ENCODE peak calls at places on chromosomes 6 and 20, in four cellular contexts. A is mammary epithelial cell, B is cardiac muscle cell, V is GM23338. C is an unnamed sample.

GRCh38 chr6:116492331-116493067 is 18.9 kb upstream of the CALHM5 start:
- DNase-seq in A (no peak), B (no peak), V (no peak), C (no peak)

GRCh38 chr20:25254986-25255680 is 7.2 kb downstream of the PYGB start:
- DNase-seq in A (peak; percentile 35), B (peak; percentile 16), V (no peak), C (peak; percentile 77)

GRCh38 chr6:40816601-40817000 is 222.4 kb downstream of the UNC5CL start:
- DNase-seq in A (no peak), B (no peak), V (no peak), C (no peak)

GRCh38 chr20:64242797-64243475 is 12.6 kb upstream of the PCMTD2 start:
- DNase-seq in A (no peak), B (no peak), V (no peak), C (peak; percentile 23)

GRCh38 chr6:137192821-137193220 is 19.4 kb upstream of the IL22RA2 start:
- DNase-seq in A (no peak), B (no peak), V (no peak), C (no peak)

GRCh38 chr6:107972413-107973096 is 14.5 kb upstream of the SEC63 start:
- DNase-seq in A (no peak), B (peak; percentile 29), V (peak; percentile 37), C (no peak)

GRCh38 chr6:53189554-53189953 is 40.9 kb upstream of the GCM1 start:
- DNase-seq in A (no peak), B (no peak), V (no peak), C (no peak)

GRCh38 chr6:1995521-1996110 is 249.8 kb downstream of the GMDS start:
- DNase-seq in A (no peak), B (no peak), V (peak; percentile 18), C (no peak)

GRCh38 chr20:63316502-63316921 is 23.5 kb downstream of the COL20A1 start:
- DNase-seq in A (no peak), B (no peak), V (no peak), C (peak; percentile 62)

GRCh38 chr6:75855047-75855446 is 106.0 kb downstream of the MYO6 start:
- DNase-seq in A (peak; percentile 20), B (peak; percentile 89), V (peak; percentile 87), C (no peak)

GRCh38 chr6:39892490-39893129 is 41.7 kb downstream of the MOCS1 start:
- DNase-seq in A (peak; percentile 17), B (peak; percentile 76), V (peak; percentile 75), C (peak; percentile 81)

GRCh38 chr6:131372535-131372934 is 200.5 kb upstream of the ARG1 start:
- DNase-seq in A (no peak), B (no peak), V (no peak), C (no peak)

GRCh38 chr6:113934101-113934500 is 36.8 kb downstream of the HDAC2 start:
- DNase-seq in A (no peak), B (no peak), V (no peak), C (no peak)

GRCh38 chr20:19449051-19449450 is 236.6 kb downstream of the SLC24A3 start:
- DNase-seq in A (no peak), B (no peak), V (no peak), C (peak; percentile 89)

GRCh38 chr20:57993738-57994431 is 234.6 kb downstream of the ANKRD60 start:
- DNase-seq in A (no peak), B (no peak), V (no peak), C (no peak)

GRCh38 chr6:6742535-6742934 is 154.0 kb downstream of the LY86 start:
- DNase-seq in A (no peak), B (no peak), V (no peak), C (no peak)

GRCh38 chr6:37303891-37304503 is 46.1 kb upstream of the TMEM217 start:
- DNase-seq in A (peak; percentile 51), B (peak; percentile 39), V (peak; percentile 44), C (no peak)

GRCh38 chr6:43695078-43695966 is 7.7 kb upstream of the MRPS18A start:
- DNase-seq in A (no peak), B (no peak), V (peak; percentile 77), C (no peak)

GRCh38 chr20:53133134-53133533 is 161.0 kb downstream of the TSHZ2 start:
- DNase-seq in A (no peak), B (no peak), V (no peak), C (no peak)

GRCh38 chr6:96301023-96301422 is 220.6 kb upstream of the UFL1 start:
- DNase-seq in A (no peak), B (no peak), V (no peak), C (no peak)

GRCh38 chr6:137001287-137001976 is 43.3 kb downstream of the IL20RA start:
- DNase-seq in A (no peak), B (no peak), V (peak; percentile 56), C (no peak)

GRCh38 chr20:8786383-8786782 is 282.5 kb upstream of the PLCB4 start:
- DNase-seq in A (no peak), B (no peak), V (no peak), C (no peak)

GRCh38 chr6:3351837-3352524 is 93.2 kb downstream of the PSMG4 start:
- DNase-seq in A (no peak), B (no peak), V (no peak), C (no peak)

GRCh38 chr6:110285306-110286060 is 72.7 kb downstream of the METTL24 start:
- DNase-seq in A (no peak), B (no peak), V (peak; percentile 34), C (no peak)

GRCh38 chr6:3785745-3786098 is 34.2 kb upstream of the PXDC1 start:
- DNase-seq in A (no peak), B (no peak), V (no peak), C (no peak)

GRCh38 chr6:715709-716450 is 22.9 kb upstream of the EXOC2 start:
- DNase-seq in A (no peak), B (no peak), V (no peak), C (no peak)

GRCh38 chr6:102197211-102197610 is 803.7 kb downstream of the GRIK2 start:
- DNase-seq in A (no peak), B (no peak), V (peak; percentile 58), C (no peak)

GRCh38 chr6:165889636-165890403 is 226.8 kb upstream of the PDE10A start:
- DNase-seq in A (no peak), B (peak; percentile 63), V (peak; percentile 76), C (no peak)

GRCh38 chr6:107069631-107070548 is 41.9 kb downstream of the MTRES1 start:
- DNase-seq in A (no peak), B (no peak), V (no peak), C (no peak)

GRCh38 chr6:166007349-166008263 is 160.0 kb downstream of the TBXT start:
- DNase-seq in A (no peak), B (peak; percentile 48), V (no peak), C (peak; percentile 83)

GRCh38 chr6:136031982-136032381 is 180.5 kb downstream of the PDE7B start:
- DNase-seq in A (no peak), B (peak; percentile 22), V (no peak), C (no peak)

GRCh38 chr6:139029470-139030210 is 1.1 kb downstream of the ABRACL start:
- DNase-seq in A (peak; percentile 19), B (peak; percentile 69), V (peak; percentile 73), C (peak; percentile 83)

GRCh38 chr6:166619912-166620311 is 7.1 kb downstream of the RPS6KA2 start:
- DNase-seq in A (peak; percentile 87), B (no peak), V (no peak), C (no peak)

GRCh38 chr6:11525468-11526155 is 11.9 kb upstream of the TMEM170B start:
- DNase-seq in A (no peak), B (no peak), V (no peak), C (no peak)

GRCh38 chr20:32190608-32191415 is 16.7 kb downstream of the PLAGL2 start:
- DNase-seq in A (no peak), B (no peak), V (peak; percentile 66), C (no peak)

GRCh38 chr6:39260451-39260850 is 31.2 kb upstream of the KCNK5 start:
- DNase-seq in A (peak; percentile 48), B (no peak), V (no peak), C (no peak)

GRCh38 chr6:26187981-26188635 is 100.9 kb downstream of the HFE start:
- DNase-seq in A (no peak), B (peak; percentile 21), V (peak; percentile 83), C (no peak)

GRCh38 chr20:37392441-37393195 is 46.7 kb downstream of the SRC start:
- DNase-seq in A (no peak), B (no peak), V (peak; percentile 75), C (peak; percentile 33)

GRCh38 chr6:143183735-143184134 is 123.0 kb downstream of the AIG1 start:
- DNase-seq in A (peak; percentile 53), B (no peak), V (no peak), C (no peak)

DNA sequence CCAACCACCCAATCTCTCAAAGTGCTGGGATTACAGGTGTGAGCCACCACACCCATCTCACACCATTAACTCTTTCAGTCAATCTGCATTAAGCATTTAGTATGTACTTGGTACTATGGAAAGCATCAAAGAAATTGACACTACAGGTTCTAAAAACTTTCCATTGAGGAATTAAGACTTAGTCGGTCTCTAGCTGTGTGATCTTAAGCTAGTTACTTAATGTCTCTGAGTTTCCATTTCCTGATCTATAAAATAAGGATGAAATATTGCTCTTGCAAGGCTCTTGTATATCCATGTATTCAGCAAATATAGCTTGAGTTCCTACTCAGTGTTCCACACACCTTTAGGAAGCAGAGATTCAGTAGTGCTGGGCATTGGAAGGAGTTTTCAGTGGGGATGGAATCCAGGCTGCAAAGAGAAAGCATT is 48.9 kb upstream of the NCOA3 start:
- DNase-seq in A (no peak), B (no peak), V (no peak), C (no peak)
- H3K4me1 ChIP-seq in A (peaks cover 32% of the 10 kb centered on the region), B (no peaks in the 10 kb centered on the region), V (no peaks in the 10 kb centered on the region), C (peaks cover 2% of the 10 kb centered on the region)

DNA sequence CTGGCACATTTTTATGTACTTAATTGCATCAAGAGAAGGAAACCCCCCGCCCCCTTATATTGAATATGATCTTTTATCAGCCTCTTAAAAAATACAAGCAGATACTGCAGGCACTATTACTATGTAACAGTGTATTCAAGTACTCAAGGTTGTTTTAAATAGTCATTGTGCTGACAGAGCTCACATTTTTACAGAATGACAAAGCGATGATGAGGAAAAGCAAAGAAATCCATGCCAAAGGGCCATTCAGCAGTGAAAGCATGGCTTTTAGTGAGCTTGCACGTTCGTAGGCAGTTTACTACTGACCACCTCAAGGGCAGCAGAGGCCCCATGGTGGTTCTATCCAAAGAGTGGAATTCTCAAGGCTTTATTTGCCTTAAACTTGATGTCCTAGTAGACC is 146.8 kb downstream of the RPS12 start:
- DNase-seq in A (peak; percentile 47), B (no peak), V (peak; percentile 10), C (no peak)
- H3K4me3 ChIP-seq in A (no peak overlapping the region), B (no peak overlapping the region), V (no peak overlapping the region), C (no peak overlapping the region)

DNA sequence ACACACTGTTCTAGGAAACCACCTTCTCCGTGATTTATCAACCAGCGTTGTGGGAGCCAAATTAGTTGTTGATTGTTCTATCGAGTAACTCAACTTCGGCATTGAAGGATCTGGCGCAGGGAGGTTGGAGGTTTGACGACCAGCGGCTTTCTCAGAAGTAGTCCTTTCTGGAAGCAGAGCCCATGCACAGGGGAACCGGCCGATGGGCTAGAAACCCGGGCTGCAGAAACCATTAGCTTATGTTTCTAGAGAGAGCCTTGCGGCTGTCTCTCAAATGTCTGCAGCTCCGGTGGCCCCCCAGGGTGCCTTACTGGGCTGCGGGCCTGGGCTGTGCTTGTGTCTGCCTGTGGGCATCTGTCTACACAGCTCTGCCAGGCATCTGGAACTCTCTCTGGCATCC is 81.9 kb downstream of the EDN3 start:
- DNase-seq in A (no peak), B (no peak), V (no peak), C (no peak)
- H3K4me1 ChIP-seq in A (no peaks in the 10 kb centered on the region), B (no peaks in the 10 kb centered on the region), V (peaks cover 6% of the 10 kb centered on the region), C (no peaks in the 10 kb centered on the region)

DNA sequence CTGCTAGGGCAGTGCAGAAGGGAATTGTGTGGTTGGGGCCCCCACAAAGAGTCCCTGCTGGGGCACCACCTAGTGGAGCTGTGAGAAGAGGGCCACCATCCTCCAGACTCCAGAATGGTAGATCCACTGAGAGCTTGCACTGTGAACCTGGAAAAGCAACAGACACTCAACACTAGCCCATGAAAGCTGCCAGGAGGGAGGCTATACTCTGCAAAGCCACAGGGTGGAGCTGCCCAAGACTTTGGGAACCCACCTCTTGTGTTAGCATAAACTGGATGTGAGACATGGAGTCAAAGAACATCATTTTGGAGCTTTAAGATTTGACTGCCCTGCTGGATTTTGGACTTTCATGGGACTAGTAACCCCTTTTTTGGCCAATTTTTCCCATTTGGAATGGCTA is 328.4 kb upstream of the KHDRBS2 start:
- DNase-seq in A (no peak), B (no peak), V (peak; percentile 9), C (no peak)
- H3K4me3 ChIP-seq in A (no peak overlapping the region), B (no peak overlapping the region), V (no peak overlapping the region), C (no peak overlapping the region)